ENCODE peak calls at places on chromosome 5, in five cellular contexts. One of them, this sample, is unnamed.

GRCh38 chr5:63262191-63262981 is 683.8 kb downstream of the LRRC70 start:
- DNase-seq in pancreas: no peak
- DNase-seq in GM23248: peak; percentile 73
- DNase-seq in psoas muscle: no peak
- DNase-seq in A549: no peak
- DNase-seq in this sample: no peak

GRCh38 chr5:85784746-85785145 is 833.0 kb upstream of the COX7C start:
- DNase-seq in GM23248: no peak
- DNase-seq in psoas muscle: no peak
- DNase-seq in pancreas: no peak
- DNase-seq in A549: no peak
- DNase-seq in this sample: no peak

GRCh38 chr5:26805076-26805475 is 233.3 kb downstream of the CDH9 start:
- DNase-seq in pancreas: no peak
- DNase-seq in psoas muscle: no peak
- DNase-seq in A549: no peak
- DNase-seq in GM23248: no peak
- DNase-seq in this sample: no peak

GRCh38 chr5:873328-873727 is 19.3 kb downstream of the BRD9 start:
- DNase-seq in GM23248: no peak
- DNase-seq in A549: no peak
- DNase-seq in pancreas: no peak
- DNase-seq in psoas muscle: peak; percentile 13
- DNase-seq in this sample: no peak

GRCh38 chr5:191036-191948 is at the start of gene LRRC14B:
- DNase-seq in A549: no peak
- DNase-seq in psoas muscle: peak; percentile 95
- DNase-seq in GM23248: no peak
- DNase-seq in pancreas: no peak
- DNase-seq in this sample: peak; percentile 74

GRCh38 chr5:31121224-31121623 is 72.3 kb upstream of the CDH6 start:
- DNase-seq in pancreas: no peak
- DNase-seq in psoas muscle: no peak
- DNase-seq in GM23248: no peak
- DNase-seq in A549: no peak
- DNase-seq in this sample: no peak

GRCh38 chr5:168976311-168976893 is 324.5 kb downstream of the SLIT3 start:
- DNase-seq in GM23248: peak; percentile 60
- DNase-seq in pancreas: no peak
- DNase-seq in A549: no peak
- DNase-seq in psoas muscle: no peak
- DNase-seq in this sample: no peak

GRCh38 chr5:57841671-57842375 is 359.2 kb upstream of the ACTBL2 start:
- DNase-seq in pancreas: no peak
- DNase-seq in GM23248: peak; percentile 91
- DNase-seq in psoas muscle: no peak
- DNase-seq in A549: peak; percentile 71
- DNase-seq in this sample: no peak

GRCh38 chr5:73816656-73817420 is 190.8 kb downstream of the ARHGEF28 start:
- DNase-seq in A549: no peak
- DNase-seq in GM23248: peak; percentile 89
- DNase-seq in pancreas: no peak
- DNase-seq in psoas muscle: no peak
- DNase-seq in this sample: no peak

GRCh38 chr5:11903614-11904269 is 504 bp downstream of the CTNND2 start:
- DNase-seq in A549: peak; percentile 14
- DNase-seq in GM23248: peak; percentile 22
- DNase-seq in pancreas: peak; percentile 57
- DNase-seq in psoas muscle: no peak
- DNase-seq in this sample: peak; percentile 21

GRCh38 chr5:15320896-15321295 is 179.1 kb upstream of the FBXL7 start:
- DNase-seq in GM23248: no peak
- DNase-seq in psoas muscle: no peak
- DNase-seq in pancreas: no peak
- DNase-seq in A549: no peak
- DNase-seq in this sample: no peak

GRCh38 chr5:168269950-168270349 is 21.5 kb upstream of the WWC1 start:
- DNase-seq in GM23248: no peak
- DNase-seq in A549: no peak
- DNase-seq in pancreas: no peak
- DNase-seq in psoas muscle: no peak
- DNase-seq in this sample: no peak

GRCh38 chr5:172564187-172564586 is 76.9 kb upstream of the NEURL1B start:
- DNase-seq in psoas muscle: no peak
- DNase-seq in A549: no peak
- DNase-seq in GM23248: no peak
- DNase-seq in pancreas: peak; percentile 67
- DNase-seq in this sample: no peak

GRCh38 chr5:67414712-67415111 is 218.1 kb upstream of the CD180 start:
- DNase-seq in psoas muscle: no peak
- DNase-seq in GM23248: peak; percentile 47
- DNase-seq in pancreas: no peak
- DNase-seq in A549: no peak
- DNase-seq in this sample: no peak

GRCh38 chr5:95449460-95449859 is 58.3 kb downstream of the FAM81B start:
- DNase-seq in GM23248: no peak
- DNase-seq in pancreas: no peak
- DNase-seq in A549: no peak
- DNase-seq in psoas muscle: no peak
- DNase-seq in this sample: no peak

GRCh38 chr5:114419941-114420340 is 58.1 kb downstream of the KCNN2 start:
- DNase-seq in pancreas: no peak
- DNase-seq in GM23248: peak; percentile 2
- DNase-seq in A549: no peak
- DNase-seq in psoas muscle: no peak
- DNase-seq in this sample: no peak

GRCh38 chr5:59542841-59543825 is 350.4 kb downstream of the PDE4D start:
- DNase-seq in GM23248: no peak
- DNase-seq in pancreas: peak; percentile 49
- DNase-seq in psoas muscle: peak; percentile 86
- DNase-seq in A549: no peak
- DNase-seq in this sample: peak; percentile 74

GRCh38 chr5:154756871-154757646 is 1.9 kb downstream of the LARP1 start:
- DNase-seq in pancreas: peak; percentile 56
- DNase-seq in GM23248: peak; percentile 67
- DNase-seq in psoas muscle: peak; percentile 79
- DNase-seq in A549: no peak
- DNase-seq in this sample: peak; percentile 67

GRCh38 chr5:59066367-59067163 is 483.7 kb downstream of the RAB3C start:
- DNase-seq in psoas muscle: no peak
- DNase-seq in pancreas: no peak
- DNase-seq in A549: no peak
- DNase-seq in GM23248: peak; percentile 97
- DNase-seq in this sample: no peak

GRCh38 chr5:104628906-104629305 is 1066.3 kb upstream of the NUDT12 start:
- DNase-seq in A549: no peak
- DNase-seq in GM23248: no peak
- DNase-seq in pancreas: no peak
- DNase-seq in psoas muscle: no peak
- DNase-seq in this sample: no peak

GRCh38 chr5:38557309-38557710 is 864 bp upstream of the LIFR start:
- DNase-seq in pancreas: peak; percentile 31
- DNase-seq in psoas muscle: peak; percentile 64
- DNase-seq in GM23248: no peak
- DNase-seq in A549: no peak
- DNase-seq in this sample: no peak

GRCh38 chr5:139387611-139388197 is 2.0 kb downstream of the MZB1 start:
- DNase-seq in psoas muscle: no peak
- DNase-seq in A549: no peak
- DNase-seq in pancreas: no peak
- DNase-seq in GM23248: no peak
- DNase-seq in this sample: no peak

GRCh38 chr5:112186401-112186990 is 232.6 kb downstream of the EPB41L4A start:
- DNase-seq in A549: peak; percentile 25
- DNase-seq in psoas muscle: no peak
- DNase-seq in pancreas: no peak
- DNase-seq in GM23248: peak; percentile 68
- DNase-seq in this sample: no peak

GRCh38 chr5:133400831-133401351 is 211.4 kb downstream of the FSTL4 start:
- DNase-seq in psoas muscle: no peak
- DNase-seq in A549: no peak
- DNase-seq in GM23248: no peak
- DNase-seq in pancreas: no peak
- DNase-seq in this sample: no peak

GRCh38 chr5:157390179-157390923 is 69.7 kb upstream of the NIPAL4 start:
- DNase-seq in GM23248: peak; percentile 95
- DNase-seq in A549: peak; percentile 99
- DNase-seq in psoas muscle: no peak
- DNase-seq in pancreas: no peak
- DNase-seq in this sample: no peak

GRCh38 chr5:55604611-55605067 is 69.9 kb upstream of the PLPP1 start:
- DNase-seq in psoas muscle: no peak
- DNase-seq in A549: no peak
- DNase-seq in pancreas: no peak
- DNase-seq in GM23248: peak; percentile 75
- DNase-seq in this sample: no peak

GRCh38 chr5:112192886-112193285 is 226.2 kb downstream of the EPB41L4A start:
- DNase-seq in psoas muscle: no peak
- DNase-seq in pancreas: no peak
- DNase-seq in GM23248: no peak
- DNase-seq in A549: no peak
- DNase-seq in this sample: no peak

GRCh38 chr5:139415221-139415861 is 11.5 kb upstream of the SPATA24 start:
- DNase-seq in A549: no peak
- DNase-seq in GM23248: no peak
- DNase-seq in pancreas: no peak
- DNase-seq in psoas muscle: peak; percentile 63
- DNase-seq in this sample: peak; percentile 64

GRCh38 chr5:77867194-77867691 is 91.1 kb upstream of the TBCA start:
- DNase-seq in pancreas: no peak
- DNase-seq in GM23248: peak; percentile 72
- DNase-seq in psoas muscle: no peak
- DNase-seq in A549: peak; percentile 46
- DNase-seq in this sample: no peak

GRCh38 chr5:143624465-143624864 is 187.5 kb upstream of the HMHB1 start:
- DNase-seq in GM23248: no peak
- DNase-seq in psoas muscle: no peak
- DNase-seq in A549: no peak
- DNase-seq in pancreas: no peak
- DNase-seq in this sample: no peak

GRCh38 chr5:56110646-56111403 is 116.1 kb upstream of the IL6ST start:
- DNase-seq in A549: no peak
- DNase-seq in psoas muscle: no peak
- DNase-seq in pancreas: no peak
- DNase-seq in GM23248: peak; percentile 31
- DNase-seq in this sample: no peak

GRCh38 chr5:88836195-88836838 is 46.7 kb downstream of the MEF2C start:
- DNase-seq in psoas muscle: peak; percentile 54
- DNase-seq in GM23248: no peak
- DNase-seq in pancreas: no peak
- DNase-seq in A549: no peak
- DNase-seq in this sample: peak; percentile 69

GRCh38 chr5:88833371-88834107 is 49.4 kb downstream of the MEF2C start:
- DNase-seq in GM23248: peak; percentile 89
- DNase-seq in psoas muscle: no peak
- DNase-seq in pancreas: no peak
- DNase-seq in A549: no peak
- DNase-seq in this sample: peak; percentile 81

GRCh38 chr5:88831856-88832255 is 51.1 kb downstream of the MEF2C start:
- DNase-seq in A549: no peak
- DNase-seq in pancreas: no peak
- DNase-seq in GM23248: no peak
- DNase-seq in psoas muscle: no peak
- DNase-seq in this sample: no peak

GRCh38 chr5:88834499-88834898 is 48.5 kb downstream of the MEF2C start:
- DNase-seq in A549: no peak
- DNase-seq in pancreas: no peak
- DNase-seq in psoas muscle: no peak
- DNase-seq in GM23248: no peak
- DNase-seq in this sample: no peak

GRCh38 chr5:88834108-88834462 is 48.9 kb downstream of the MEF2C start:
- DNase-seq in pancreas: no peak
- DNase-seq in GM23248: no peak
- DNase-seq in A549: no peak
- DNase-seq in psoas muscle: no peak
- DNase-seq in this sample: no peak
- H3K4me3 ChIP-seq in pancreas: no peak overlapping the region
- H3K4me3 ChIP-seq in GM23248: no peak overlapping the region
- H3K4me3 ChIP-seq in A549: no peak overlapping the region
- H3K4me3 ChIP-seq in psoas muscle: no peak overlapping the region
- H3K4me3 ChIP-seq in this sample: peak overlapping the region; percentile 18

GRCh38 chr5:177093803-177094202 is 7.1 kb downstream of the FGFR4 start:
- DNase-seq in GM23248: no peak
- DNase-seq in psoas muscle: no peak
- DNase-seq in pancreas: no peak
- DNase-seq in A549: no peak
- DNase-seq in this sample: no peak
- H3K27ac ChIP-seq in GM23248: no peak overlapping the region
- H3K27ac ChIP-seq in psoas muscle: no peak overlapping the region
- H3K27ac ChIP-seq in pancreas: peak overlapping the region; percentile 5
- H3K27ac ChIP-seq in A549: peak overlapping the region; percentile 65
- H3K27ac ChIP-seq in this sample: no peak overlapping the region

GRCh38 chr5:107068782-107069181 is 602.0 kb downstream of the EFNA5 start:
- DNase-seq in A549: no peak
- DNase-seq in psoas muscle: no peak
- DNase-seq in GM23248: no peak
- DNase-seq in pancreas: no peak
- DNase-seq in this sample: no peak

GRCh38 chr5:107058239-107058638 is 612.5 kb downstream of the EFNA5 start:
- DNase-seq in GM23248: no peak
- DNase-seq in psoas muscle: no peak
- DNase-seq in A549: no peak
- DNase-seq in pancreas: no peak
- DNase-seq in this sample: no peak

GRCh38 chr5:107067391-107067790 is 603.3 kb downstream of the EFNA5 start:
- DNase-seq in psoas muscle: no peak
- DNase-seq in pancreas: no peak
- DNase-seq in A549: no peak
- DNase-seq in GM23248: no peak
- DNase-seq in this sample: peak; percentile 17

GRCh38 chr5:107063511-107063910 is 607.2 kb downstream of the EFNA5 start:
- DNase-seq in GM23248: peak; percentile 29
- DNase-seq in A549: no peak
- DNase-seq in pancreas: no peak
- DNase-seq in psoas muscle: no peak
- DNase-seq in this sample: no peak
- H3K4me3 ChIP-seq in GM23248: no peak overlapping the region
- H3K4me3 ChIP-seq in A549: no peak overlapping the region
- H3K4me3 ChIP-seq in pancreas: no peak overlapping the region
- H3K4me3 ChIP-seq in psoas muscle: no peak overlapping the region
- H3K4me3 ChIP-seq in this sample: no peak overlapping the region

GRCh38 chr5:76789991-76790571 is 28.7 kb upstream of the F2RL1 start:
- DNase-seq in pancreas: no peak
- DNase-seq in psoas muscle: no peak
- DNase-seq in A549: no peak
- DNase-seq in GM23248: peak; percentile 86
- DNase-seq in this sample: no peak

GRCh38 chr5:76794871-76795270 is 24.0 kb upstream of the F2RL1 start:
- DNase-seq in pancreas: no peak
- DNase-seq in A549: no peak
- DNase-seq in GM23248: peak; percentile 66
- DNase-seq in psoas muscle: no peak
- DNase-seq in this sample: no peak

GRCh38 chr5:76788362-76788761 is 30.5 kb upstream of the F2RL1 start:
- DNase-seq in A549: no peak
- DNase-seq in pancreas: no peak
- DNase-seq in psoas muscle: no peak
- DNase-seq in GM23248: no peak
- DNase-seq in this sample: no peak

GRCh38 chr5:76790632-76791290 is 28.1 kb upstream of the F2RL1 start:
- DNase-seq in pancreas: no peak
- DNase-seq in GM23248: peak; percentile 98
- DNase-seq in psoas muscle: no peak
- DNase-seq in A549: peak; percentile 76
- DNase-seq in this sample: no peak

GRCh38 chr5:76791461-76791860 is 27.4 kb upstream of the F2RL1 start:
- DNase-seq in pancreas: no peak
- DNase-seq in psoas muscle: no peak
- DNase-seq in A549: no peak
- DNase-seq in GM23248: peak; percentile 22
- DNase-seq in this sample: no peak
- H3K27ac ChIP-seq in pancreas: no peak overlapping the region
- H3K27ac ChIP-seq in psoas muscle: peak overlapping the region; percentile 58
- H3K27ac ChIP-seq in A549: peak overlapping the region; percentile 87
- H3K27ac ChIP-seq in GM23248: peak overlapping the region; percentile 92
- H3K27ac ChIP-seq in this sample: peak overlapping the region; percentile 81

This sample was measured in heart right ventricle.